ENCODE peak calls at places on chromosomes 2 and 18, in seven cellular contexts. O is Peyer's patch, E is heart right ventricle, C is brain microvascular endothelial cell, R is hepatocyte, J is cardiac fibroblast, H is coronary artery. M is an unnamed sample.

GRCh38 chr18:72543362-72544055 is 633 bp downstream of the CBLN2 start:
- DNase-seq in O (no peak), E (no peak), C (no peak), R (no peak), J (no peak), H (no peak), M (no peak)

GRCh38 chr2:127901339-127902072 is 15.8 kb upstream of the AMMECR1L start:
- DNase-seq in O (no peak), E (peak), C (peak), R (peak), J (no peak), H (no peak), M (no peak)

GRCh38 chr2:148613231-148614023 is 31.1 kb upstream of the EPC2 start:
- DNase-seq in O (no peak), E (no peak), C (no peak), R (no peak), J (no peak), H (no peak), M (no peak)

GRCh38 chr2:9912468-9912867 is 39.0 kb upstream of the GRHL1 start:
- DNase-seq in O (no peak), E (no peak), C (no peak), R (no peak), J (no peak), H (no peak), M (no peak)

GRCh38 chr2:150165479-150165878 is 322.0 kb downstream of the RND3 start:
- DNase-seq in O (no peak), E (no peak), C (no peak), R (no peak), J (no peak), H (no peak), M (no peak)

GRCh38 chr2:45496869-45497268 is 114.2 kb downstream of the SRBD1 start:
- DNase-seq in O (no peak), E (no peak), C (no peak), R (peak), J (no peak), H (no peak), M (no peak)

GRCh38 chr2:134668821-134669220 is 50.0 kb downstream of the TMEM163 start:
- DNase-seq in O (peak), E (no peak), C (no peak), R (no peak), J (no peak), H (peak), M (no peak)

GRCh38 chr2:73112913-73113633 is at the start of gene RAB11FIP5:
- DNase-seq in O (peak), E (peak), C (peak), R (peak), J (peak), H (peak), M (peak)

GRCh38 chr2:207015901-207016300 is 76.6 kb downstream of the CPO start:
- DNase-seq in O (no peak), E (no peak), C (no peak), R (no peak), J (peak), H (no peak), M (no peak)

GRCh38 chr2:38966678-38967077 is 77.0 kb downstream of the ARHGEF33 start:
- DNase-seq in O (no peak), E (no peak), C (no peak), R (no peak), J (no peak), H (no peak), M (no peak)

GRCh38 chr2:54809814-54810213 is 86.4 kb downstream of the EML6 start:
- DNase-seq in O (no peak), E (no peak), C (peak), R (no peak), J (peak), H (no peak), M (peak)

GRCh38 chr2:33929467-33929866 is 330.4 kb upstream of the FAM98A start:
- DNase-seq in O (no peak), E (no peak), C (no peak), R (no peak), J (no peak), H (no peak), M (no peak)

GRCh38 chr2:164831180-164831579 is 10.4 kb downstream of the COBLL1 start:
- DNase-seq in O (no peak), E (no peak), C (no peak), R (no peak), J (no peak), H (no peak), M (no peak)

GRCh38 chr2:96679843-96680242 is 37.3 kb downstream of the FER1L5 start:
- DNase-seq in O (no peak), E (no peak), C (no peak), R (no peak), J (no peak), H (no peak), M (no peak)

GRCh38 chr2:157404363-157404762 is 39.5 kb downstream of the CYTIP start:
- DNase-seq in O (peak), E (no peak), C (no peak), R (no peak), J (peak), H (no peak), M (peak)

GRCh38 chr2:219553168-219553417 is 9.3 kb downstream of the TMEM198 start:
- DNase-seq in O (no peak), E (no peak), C (no peak), R (no peak), J (no peak), H (no peak), M (no peak)

GRCh38 chr2:189631849-189632248 is 29.4 kb upstream of the ASNSD1 start:
- DNase-seq in O (no peak), E (no peak), C (no peak), R (no peak), J (peak), H (no peak), M (no peak)

GRCh38 chr2:160658851-160659250 is 165.2 kb upstream of the RBMS1 start:
- DNase-seq in O (no peak), E (no peak), C (no peak), R (no peak), J (no peak), H (no peak), M (no peak)

GRCh38 chr2:202032841-202033316 is 776 bp upstream of the FZD7 start:
- DNase-seq in O (peak), E (peak), C (peak), R (peak), J (peak), H (peak), M (peak)

GRCh38 chr2:178513876-178514275 is 33.6 kb downstream of the PLEKHA3 start:
- DNase-seq in O (no peak), E (no peak), C (no peak), R (no peak), J (peak), H (no peak), M (no peak)

GRCh38 chr2:156430978-156431358 is 5.2 kb upstream of the GPD2 start:
- DNase-seq in O (no peak), E (no peak), C (no peak), R (no peak), J (peak), H (no peak), M (peak)

GRCh38 chr2:48915884-48916283 is 160.4 kb upstream of the LHCGR start:
- DNase-seq in O (no peak), E (no peak), C (no peak), R (no peak), J (no peak), H (no peak), M (no peak)

GRCh38 chr2:85666435-85666924 is 1.5 kb downstream of the SFTPB start:
- DNase-seq in O (no peak), E (no peak), C (no peak), R (no peak), J (no peak), H (no peak), M (no peak)

GRCh38 chr18:25351773-25352628 is at the start of gene ZNF521:
- DNase-seq in O (peak), E (peak), C (peak), R (peak), J (peak), H (peak), M (peak)
- TF ChIP-seq CTCF in O (peak), E (peak), C (peak), R (peak), J (peak), H (no peak), M (peak)

GRCh38 chr2:145041706-145042105 is 521.8 kb upstream of the ZEB2 start:
- DNase-seq in O (no peak), E (no peak), C (no peak), R (no peak), J (no peak), H (no peak), M (no peak)

GRCh38 chr2:145040433-145040832 is 520.5 kb upstream of the ZEB2 start:
- DNase-seq in O (no peak), E (no peak), C (no peak), R (no peak), J (peak), H (no peak), M (no peak)

GRCh38 chr2:145034511-145034910 is 514.6 kb upstream of the ZEB2 start:
- DNase-seq in O (no peak), E (no peak), C (no peak), R (no peak), J (no peak), H (no peak), M (no peak)

GRCh38 chr2:145036421-145036901 is 516.5 kb upstream of the ZEB2 start:
- DNase-seq in O (no peak), E (no peak), C (peak), R (no peak), J (peak), H (no peak), M (no peak)

GRCh38 chr2:145038041-145038525 is 518.2 kb upstream of the ZEB2 start:
- DNase-seq in O (no peak), E (no peak), C (no peak), R (no peak), J (no peak), H (no peak), M (no peak)
- H3K4me3 ChIP-seq in O (no peak), E (no peak), C (no peak), R (no peak), J (no peak), H (no peak), M (no peak)

GRCh38 chr2:140687825-140688224 is 1443.0 kb downstream of the LRP1B start:
- DNase-seq in O (no peak), E (no peak), C (no peak), R (no peak), J (no peak), H (no peak), M (no peak)

GRCh38 chr2:140679752-140680151 is 1451.1 kb downstream of the LRP1B start:
- DNase-seq in O (no peak), E (no peak), C (no peak), R (no peak), J (no peak), H (no peak), M (no peak)

GRCh38 chr2:140680862-140681261 is 1450.0 kb downstream of the LRP1B start:
- DNase-seq in O (no peak), E (no peak), C (no peak), R (no peak), J (no peak), H (no peak), M (no peak)

GRCh38 chr2:140683658-140684057 is 1447.2 kb downstream of the LRP1B start:
- DNase-seq in O (no peak), E (no peak), C (no peak), R (no peak), J (no peak), H (no peak), M (no peak)
- TF ChIP-seq CTCF in O (no peak), E (no peak), C (no peak), R (no peak), J (no peak), H (no peak), M (no peak)

GRCh38 chr18:49494660-49495059 is 7.6 kb upstream of the C18orf32 start:
- DNase-seq in O (no peak), E (no peak), C (no peak), R (no peak), J (no peak), H (no peak), M (no peak)

GRCh38 chr18:49495480-49495879 is 8.4 kb upstream of the C18orf32 start:
- DNase-seq in O (no peak), E (no peak), C (no peak), R (no peak), J (no peak), H (no peak), M (no peak)

GRCh38 chr18:49495074-49495473 is 8.0 kb upstream of the C18orf32 start:
- DNase-seq in O (no peak), E (no peak), C (no peak), R (no peak), J (no peak), H (no peak), M (no peak)

GRCh38 chr18:49500136-49500921 is 13.3 kb upstream of the C18orf32 start:
- DNase-seq in O (no peak), E (no peak), C (no peak), R (no peak), J (no peak), H (no peak), M (no peak)

GRCh38 chr18:49499046-49499637 is 12.1 kb upstream of the C18orf32 start:
- DNase-seq in O (no peak), E (no peak), C (no peak), R (no peak), J (no peak), H (no peak), M (no peak)
- H3K4me3 ChIP-seq in O (no peak), E (no peak), C (no peak), R (no peak), J (no peak), H (no peak), M (no peak)

M was measured in epithelial cell of esophagus.